ENCODE peak calls at places on chromosomes 16 and 17, in five cellular contexts. V is NCI-H524; S is astrocyte of the cerebellum; W is activated CD8-positive, alpha-beta memory T cell treated with anti-CD3 and anti-CD28 coated beads for 4 hours; C is NCI-H2081. H is an unnamed sample.
A peak's percentile ranks its signal among the peaks of the same experiment; 100 is the strongest.

GRCh38 chr16:66270333-66270927 is 96.1 kb upstream of the CDH5 start:
- DNase-seq in W (no peak), S (no peak), C (peak; percentile 22), V (peak; percentile 94), H (no peak)

GRCh38 chr16:30951785-30952184 is 2.9 kb downstream of the ORAI3 start:
- DNase-seq in C (no peak), S (peak; percentile 56), V (no peak), W (no peak), H (no peak)

GRCh38 chr17:62566996-62567578 is 60.4 kb upstream of the MRC2 start:
- DNase-seq in C (no peak), S (no peak), V (no peak), W (no peak), H (no peak)

GRCh38 chr17:45316271-45317112 is at the start of gene MAP3K14:
- DNase-seq in C (peak; percentile 77), W (peak; percentile 31), V (peak; percentile 82), S (no peak), H (no peak)

GRCh38 chr16:50425648-50426047 is 56.9 kb upstream of the BRD7 start:
- DNase-seq in W (no peak), V (peak; percentile 54), C (no peak), S (no peak), H (no peak)

GRCh38 chr16:11791144-11791828 is 5.8 kb downstream of the ZC3H7A start:
- DNase-seq in V (no peak), S (no peak), C (no peak), W (no peak), H (no peak)

GRCh38 chr17:32197987-32198386 is 55.7 kb downstream of the RHOT1 start:
- DNase-seq in W (no peak), S (no peak), C (no peak), V (no peak), H (no peak)

GRCh38 chr17:44780161-44780560 is 21.4 kb downstream of the ADAM11 start:
- DNase-seq in V (no peak), C (no peak), W (no peak), S (no peak), H (no peak)

GRCh38 chr16:84922351-84923135 is 88.8 kb downstream of the ZDHHC7 start:
- DNase-seq in W (no peak), V (peak; percentile 88), S (no peak), C (peak; percentile 22), H (peak; percentile 4)

GRCh38 chr16:77414752-77415231 is 20.0 kb downstream of the ADAMTS18 start:
- DNase-seq in W (no peak), C (no peak), V (no peak), S (peak; percentile 26), H (no peak)

GRCh38 chr17:72134560-72135399 is 14.0 kb downstream of the SOX9 start:
- DNase-seq in W (no peak), C (no peak), V (peak; percentile 97), S (no peak), H (no peak)

GRCh38 chr17:82495844-82496528 is 23.5 kb upstream of the FOXK2 start:
- DNase-seq in S (no peak), C (peak; percentile 29), V (no peak), W (no peak), H (no peak)

GRCh38 chr17:18229254-18229653 is 3.8 kb downstream of the LLGL1 start:
- DNase-seq in W (no peak), S (no peak), V (no peak), C (no peak), H (no peak)

H was measured in cerebellar nuclear complex.